ENCODE peak calls at places on chromosomes 1 and 21, in nine cellular contexts. B, C, G, M, X, I, F, D and S are unnamed samples.
A peak's percentile ranks its signal among the peaks of the same experiment; 100 is the strongest.

GRCh38 chr1:38489844-38490270 is 369.7 kb downstream of the RRAGC start:
- DNase-seq in C (no peak), G (peak; percentile 12), I (no peak), F (no peak), D (peak; percentile 15), B (peak; percentile 2), X (peak; percentile 31), M (peak; percentile 13), S (no peak)

GRCh38 chr21:35840197-35840799 is 220.0 kb downstream of the SETD4 start:
- DNase-seq in C (peak; percentile 73), G (peak; percentile 63), B (peak; percentile 91), D (peak; percentile 52), I (peak; percentile 26), X (peak; percentile 72), M (peak; percentile 88), F (no peak), S (peak; percentile 75)

GRCh38 chr1:16981269-16981849 is 939 bp upstream of the MFAP2 start:
- DNase-seq in B (peak; percentile 92), C (no peak), I (no peak), M (no peak), F (no peak), X (no peak), G (no peak), D (no peak), S (no peak)

GRCh38 chr1:203354246-203354645 is 3.3 kb upstream of the FMOD start:
- DNase-seq in I (no peak), D (no peak), X (no peak), M (no peak), B (peak; percentile 90), G (no peak), C (no peak), F (no peak), S (peak; percentile 64)

GRCh38 chr1:9121891-9122409 is 7.0 kb downstream of the GPR157 start:
- DNase-seq in I (no peak), M (no peak), D (no peak), F (no peak), X (no peak), C (no peak), G (no peak), B (no peak), S (no peak)

GRCh38 chr1:157115429-157115838 is 15.8 kb upstream of the ETV3L start:
- DNase-seq in I (no peak), F (no peak), B (no peak), G (no peak), C (no peak), M (no peak), D (no peak), X (no peak), S (peak; percentile 22)

GRCh38 chr1:246569248-246570238 is 3.3 kb downstream of the CNST start:
- DNase-seq in G (no peak), B (peak; percentile 63), X (no peak), M (no peak), C (no peak), D (peak; percentile 44), I (no peak), F (no peak), S (no peak)

GRCh38 chr1:43913666-43914325 is 19.8 kb upstream of the ARTN start:
- DNase-seq in G (no peak), D (no peak), F (no peak), M (no peak), B (no peak), X (no peak), C (no peak), I (no peak), S (no peak)

GRCh38 chr21:25639167-25639921 is at the start of gene JAM2:
- DNase-seq in G (peak; percentile 49), C (peak; percentile 9), X (peak; percentile 15), B (peak; percentile 29), I (peak; percentile 66), M (peak; percentile 15), D (peak; percentile 33), F (peak; percentile 45), S (peak; percentile 76)

GRCh38 chr1:200896571-200897187 is 2.0 kb downstream of the INAVA start:
- DNase-seq in I (no peak), D (peak; percentile 92), X (peak; percentile 98), C (peak; percentile 50), M (peak; percentile 94), B (no peak), F (peak; percentile 74), G (no peak), S (no peak)

GRCh38 chr1:84691139-84691783 is 1.0 kb upstream of the SSX2IP start:
- DNase-seq in X (no peak), I (no peak), D (no peak), B (no peak), M (no peak), F (no peak), C (no peak), G (no peak), S (no peak)

GRCh38 chr1:52059326-52059725 is 3.2 kb downstream of the BTF3L4 start:
- DNase-seq in G (no peak), F (no peak), B (peak; percentile 63), X (no peak), D (no peak), M (no peak), C (no peak), I (no peak), S (no peak)

GRCh38 chr1:19209439-19209989 is 552 bp downstream of the UBR4 start:
- DNase-seq in I (no peak), X (peak; percentile 39), B (peak; percentile 61), M (peak; percentile 37), C (peak; percentile 14), F (no peak), G (peak; percentile 42), D (peak; percentile 49), S (peak; percentile 71)

GRCh38 chr1:180261524-180262160 is 31.6 kb downstream of the LHX4 start:
- DNase-seq in X (no peak), C (no peak), G (no peak), I (no peak), B (no peak), F (no peak), M (no peak), D (no peak), S (no peak)

GRCh38 chr1:40161125-40161887 is at the start of gene RLF:
- DNase-seq in M (peak; percentile 96), X (peak; percentile 92), D (peak; percentile 95), F (peak; percentile 95), C (peak; percentile 92), G (peak; percentile 95), I (peak; percentile 95), B (peak; percentile 93), S (peak; percentile 98)
- TF ChIP-seq POLR2A in M (peak; percentile 94), X (peak; percentile 76), D (peak; percentile 92), F (peak; percentile 87), C (peak; percentile 95), G (peak; percentile 85), I (peak; percentile 87), B (peak; percentile 99), S (peak; percentile 94)

GRCh38 chr1:229479660-229480399 is 28.3 kb downstream of the NUP133 start:
- DNase-seq in I (no peak), X (no peak), B (no peak), M (no peak), D (no peak), F (no peak), G (no peak), C (no peak), S (no peak)
- H3K4me3 ChIP-seq in I (no peak overlapping the region), X (no peak overlapping the region), B (no peak overlapping the region), M (no peak overlapping the region), D (no peak overlapping the region), F (no peak overlapping the region), G (no peak overlapping the region), C (no peak overlapping the region), S (no peak overlapping the region)

GRCh38 chr21:38165466-38166213 is 91.2 kb upstream of the KCNJ15 start:
- DNase-seq in C (no peak), I (no peak), D (no peak), X (no peak), G (no peak), B (peak; percentile 59), M (no peak), F (no peak), S (no peak)
- TF ChIP-seq POLR2A in C (no peak), I (no peak), D (no peak), X (no peak), G (no peak), B (no peak), M (no peak), F (no peak), S (no peak)

DNA sequence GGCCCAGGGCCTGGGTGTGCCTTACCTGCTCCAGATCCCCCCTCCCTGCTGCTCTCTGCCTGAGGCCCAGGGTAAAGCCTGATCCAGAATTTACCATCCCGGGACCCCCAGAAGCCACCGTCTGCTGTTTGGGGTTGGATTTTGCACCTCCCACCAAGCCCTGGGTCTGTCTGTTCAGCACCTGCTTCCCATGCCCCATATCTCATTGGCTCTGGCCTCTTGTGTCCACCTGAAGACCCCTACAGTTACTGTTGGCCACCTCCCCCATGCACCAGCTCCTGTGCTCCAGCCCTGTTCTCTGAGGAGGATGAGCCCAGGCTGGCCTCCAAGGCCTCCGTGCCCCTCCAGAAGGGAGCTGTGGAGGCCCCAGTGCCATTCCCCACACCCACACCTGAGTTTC is 113.9 kb downstream of the GRIK3 start:
- DNase-seq in C (no peak), X (no peak), I (no peak), B (no peak), F (no peak), D (no peak), M (no peak), G (no peak), S (peak; percentile 24)
- H3K4me3 ChIP-seq in C (no peak overlapping the region), X (no peak overlapping the region), I (no peak overlapping the region), B (no peak overlapping the region), F (no peak overlapping the region), D (no peak overlapping the region), M (no peak overlapping the region), G (no peak overlapping the region), S (no peak overlapping the region)

DNA sequence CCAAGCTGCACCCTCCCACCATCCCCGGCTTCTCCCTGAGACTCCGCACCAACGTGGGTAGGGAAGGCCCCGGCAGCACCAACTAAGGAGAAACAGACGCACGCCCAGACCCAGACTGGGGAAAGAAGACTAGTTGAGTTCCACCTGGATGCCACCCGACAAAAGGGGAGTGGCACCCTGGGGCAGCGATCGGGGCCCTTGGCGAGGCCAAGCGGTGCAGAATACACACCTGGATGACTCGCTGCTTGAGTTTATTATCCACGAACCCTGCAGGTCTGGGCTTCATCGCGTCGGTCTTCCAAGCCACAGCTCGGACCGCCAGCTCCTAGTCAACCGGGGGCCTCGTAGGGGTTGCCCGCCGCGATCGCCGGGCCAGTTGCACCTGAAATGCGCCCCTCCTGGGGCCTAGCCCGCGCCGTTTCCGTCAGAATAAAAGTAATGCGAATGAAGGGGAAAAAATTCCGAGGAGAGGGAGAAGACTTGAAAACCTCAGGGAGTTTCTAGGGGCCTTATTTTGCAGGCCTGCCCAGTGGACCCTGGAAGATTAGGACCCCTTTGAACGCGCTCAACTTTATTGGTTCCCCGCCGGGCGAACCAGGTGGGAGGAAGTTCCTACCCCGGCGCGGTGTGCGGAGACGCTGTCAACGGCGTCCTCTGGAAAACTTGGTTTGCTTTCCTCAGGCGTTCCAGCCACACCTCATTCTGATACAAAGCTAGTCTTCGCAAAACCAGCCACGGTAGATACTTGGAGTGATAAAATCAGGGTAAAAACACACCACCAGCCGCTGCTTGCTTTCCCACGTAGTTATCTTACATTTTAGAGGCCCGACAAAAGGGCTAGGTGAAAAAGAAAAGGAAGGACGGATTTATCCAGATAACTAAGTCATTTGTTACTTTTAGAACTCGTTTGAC is at the start of gene NVL:
- DNase-seq in M (peak; percentile 82), X (peak; percentile 92), C (peak; percentile 89), I (peak; percentile 84), B (peak; percentile 86), F (peak; percentile 87), G (peak; percentile 86), D (peak; percentile 89), S (peak; percentile 87)
- TF ChIP-seq POLR2A in M (peak; percentile 73), X (peak; percentile 38), C (peak; percentile 20), I (no peak), B (peak; percentile 58), F (peak; percentile 59), G (peak; percentile 42), D (peak; percentile 70), S (peak; percentile 41)